ENCODE peak calls at places on chromosomes 1 and 21, in four cellular contexts. W, X, A and C are unnamed samples.

GRCh38 chr21:46061063-46061462 is 36.8 kb upstream of the COL6A2 start:
- DNase-seq in W (no peak), X (no peak), A (no peak), C (no peak)

GRCh38 chr1:237111807-237112206 is 69.8 kb downstream of the RYR2 start:
- DNase-seq in W (no peak), X (no peak), A (no peak), C (no peak)

GRCh38 chr1:85078903-85079302 is 30.6 kb upstream of the MCOLN3 start:
- DNase-seq in W (no peak), X (no peak), A (no peak), C (no peak)

GRCh38 chr1:6378096-6378746 is 15.3 kb downstream of the ACOT7 start:
- DNase-seq in W (no peak), X (peak; percentile 31), A (no peak), C (no peak)

GRCh38 chr1:53369034-53369750 is 41.3 kb upstream of the LRP8 start:
- DNase-seq in W (no peak), X (no peak), A (no peak), C (no peak)

GRCh38 chr1:247415423-247416361 is at the start of gene NLRP3:
- DNase-seq in W (no peak), X (no peak), A (no peak), C (peak; percentile 46)

GRCh38 chr1:228075801-228076271 is 6.7 kb upstream of the ARF1 start:
- DNase-seq in W (no peak), X (no peak), A (no peak), C (no peak)

GRCh38 chr1:54327386-54328116 is 78.6 kb downstream of the SSBP3 start:
- DNase-seq in W (peak; percentile 46), X (peak; percentile 35), A (no peak), C (no peak)

GRCh38 chr1:210332233-210332632 is 3.5 kb downstream of the HHAT start:
- DNase-seq in W (no peak), X (no peak), A (no peak), C (no peak)

GRCh38 chr1:201310986-201311355 is 27.7 kb downstream of the PKP1 start:
- DNase-seq in W (no peak), X (no peak), A (no peak), C (no peak)

GRCh38 chr1:20302093-20302471 is 11.4 kb downstream of the VWA5B1 start:
- DNase-seq in W (no peak), X (no peak), A (no peak), C (no peak)

GRCh38 chr1:25695066-25695990 is 78.7 kb downstream of the MAN1C1 start:
- DNase-seq in W (no peak), X (no peak), A (no peak), C (no peak)